ENCODE peak calls at places on chromosomes 16 and 17, in five cellular contexts. Z, G, O, H and D are unnamed samples. For H3K4me1, the result is how much of the 10 kb centered on the place peaks cover.

GRCh38 chr17:43779145-43780125 is 658 bp upstream of the DUSP3 start:
- DNase-seq in Z (no peak), G (no peak), O (no peak), H (no peak), D (no peak)

GRCh38 chr16:68823401-68823800 is 19.9 kb upstream of the TANGO6 start:
- DNase-seq in Z (no peak), G (no peak), O (no peak), H (no peak), D (peak)

GRCh38 chr16:86969716-86970115 is 347.5 kb downstream of the C16orf95 start:
- DNase-seq in Z (no peak), G (no peak), O (no peak), H (no peak), D (no peak)

GRCh38 chr17:55664287-55664686 is 58.4 kb downstream of the TMEM100 start:
- DNase-seq in Z (no peak), G (no peak), O (no peak), H (no peak), D (no peak)

GRCh38 chr17:46809110-46809571 is 9.4 kb downstream of the WNT3 start:
- DNase-seq in Z (no peak), G (no peak), O (peak), H (no peak), D (no peak)

GRCh38 chr17:80219013-80219776 is 938 bp downstream of the SGSH start:
- DNase-seq in Z (peak), G (no peak), O (peak), H (peak), D (no peak)

GRCh38 chr16:50752481-50753235 is 10.8 kb downstream of the CYLD start:
- DNase-seq in Z (no peak), G (no peak), O (no peak), H (no peak), D (no peak)

GRCh38 chr17:69046130-69046807 is 14.5 kb downstream of the ABCA9 start:
- DNase-seq in Z (no peak), G (no peak), O (no peak), H (no peak), D (no peak)

GRCh38 chr17:48484256-48484655 is 46.6 kb downstream of the HOXB1 start:
- DNase-seq in Z (no peak), G (no peak), O (no peak), H (no peak), D (no peak)

GRCh38 chr16:31143036-31143888 is 6.6 kb downstream of the PRSS36 start:
- DNase-seq in Z (no peak), G (no peak), O (no peak), H (no peak), D (no peak)

GRCh38 chr17:21280081-21280518 is 4.4 kb upstream of the MAP2K3 start:
- DNase-seq in Z (peak), G (peak), O (peak), H (peak), D (peak)

GRCh38 chr16:82329504-82330192 is 159.6 kb upstream of the MPHOSPH6 start:
- DNase-seq in Z (peak), G (no peak), O (no peak), H (no peak), D (no peak)

GRCh38 chr16:46887524-46887854 is 3.3 kb downstream of the GPT2 start:
- DNase-seq in Z (peak), G (no peak), O (no peak), H (no peak), D (no peak)
- H3K4me1 ChIP-seq in Z (under half), G (under half), O (under half), H (under half), D (under half)

DNA sequence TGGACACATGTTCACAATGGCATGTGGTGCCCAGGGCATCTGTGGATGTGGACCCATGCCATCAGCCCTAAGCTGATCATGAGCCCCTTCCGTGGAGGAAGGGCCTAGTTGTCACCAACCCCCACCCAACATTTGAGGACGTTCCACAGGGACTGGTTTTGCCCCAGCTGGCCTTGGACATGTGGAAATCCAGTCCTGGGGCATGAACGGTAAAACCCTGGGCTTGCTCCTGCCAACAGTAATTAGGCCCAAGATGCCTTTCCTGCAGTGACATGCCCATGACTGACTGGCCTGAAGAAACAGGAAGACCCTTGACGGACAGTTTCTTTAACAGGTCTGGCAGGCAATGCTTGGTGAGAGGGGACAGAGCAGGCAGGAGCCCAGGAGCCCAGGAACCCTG is 7.7 kb downstream of the TNS4 start:
- DNase-seq in Z (no peak), G (no peak), O (no peak), H (no peak), D (no peak)
- H3K4me1 ChIP-seq in Z (under half), G (under half), O (under half), H (under half), D (under half)

GRCh38 chr17:18187226-18187625 is 3.6 kb downstream of the ALKBH5 start:
- DNase-seq in Z (no peak), G (no peak), O (no peak), H (no peak), D (no peak)

GRCh38 chr17:18190629-18191028 is 7.0 kb downstream of the ALKBH5 start:
- DNase-seq in Z (no peak), G (no peak), O (no peak), H (no peak), D (no peak)

GRCh38 chr17:18186271-18186982 is 2.8 kb downstream of the ALKBH5 start:
- DNase-seq in Z (no peak), G (no peak), O (no peak), H (no peak), D (no peak)

GRCh38 chr17:18185832-18186231 is 2.2 kb downstream of the ALKBH5 start:
- DNase-seq in Z (no peak), G (no peak), O (no peak), H (no peak), D (no peak)

GRCh38 chr17:18187816-18188761 is 4.5 kb downstream of the ALKBH5 start:
- DNase-seq in Z (no peak), G (no peak), O (peak), H (no peak), D (no peak)
- H3K4me1 ChIP-seq in Z (half or more), G (under half), O (under half), H (half or more), D (under half)

DNA sequence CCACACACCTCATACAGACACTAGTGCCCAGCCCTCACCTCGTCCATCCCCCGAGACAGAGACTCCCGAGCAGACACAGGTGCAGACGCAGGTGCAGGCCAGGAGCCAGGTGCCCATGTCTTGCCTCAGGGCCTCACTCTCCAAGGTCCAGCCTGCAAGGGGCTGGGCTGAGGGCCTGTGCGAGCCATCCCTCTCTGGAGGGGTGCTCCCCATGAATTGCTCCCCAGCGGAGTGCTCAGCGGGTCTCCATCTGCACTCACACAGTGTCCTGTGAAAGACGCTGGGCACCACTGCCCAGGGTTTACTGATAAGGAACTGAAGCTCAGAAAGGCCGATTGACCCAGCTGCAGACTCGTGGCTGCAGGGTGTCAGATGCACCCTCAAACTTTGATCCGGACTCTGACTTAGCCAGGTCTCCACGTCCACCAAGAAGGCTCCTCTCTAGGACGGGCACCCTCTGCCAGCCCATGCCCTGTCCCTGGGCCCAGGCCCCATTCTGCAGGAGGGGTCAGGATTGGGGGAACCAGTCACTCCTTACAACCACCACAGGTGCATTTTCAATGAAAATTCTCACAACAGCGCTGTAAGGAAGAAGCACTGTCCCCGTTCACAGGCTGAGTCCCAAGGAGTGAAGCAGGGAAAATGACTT is 16.9 kb downstream of the POLR3K start:
- DNase-seq in Z (no peak), G (no peak), O (no peak), H (no peak), D (no peak)
- H3K4me1 ChIP-seq in Z (under half), G (under half), O (under half), H (under half), D (under half)

DNA sequence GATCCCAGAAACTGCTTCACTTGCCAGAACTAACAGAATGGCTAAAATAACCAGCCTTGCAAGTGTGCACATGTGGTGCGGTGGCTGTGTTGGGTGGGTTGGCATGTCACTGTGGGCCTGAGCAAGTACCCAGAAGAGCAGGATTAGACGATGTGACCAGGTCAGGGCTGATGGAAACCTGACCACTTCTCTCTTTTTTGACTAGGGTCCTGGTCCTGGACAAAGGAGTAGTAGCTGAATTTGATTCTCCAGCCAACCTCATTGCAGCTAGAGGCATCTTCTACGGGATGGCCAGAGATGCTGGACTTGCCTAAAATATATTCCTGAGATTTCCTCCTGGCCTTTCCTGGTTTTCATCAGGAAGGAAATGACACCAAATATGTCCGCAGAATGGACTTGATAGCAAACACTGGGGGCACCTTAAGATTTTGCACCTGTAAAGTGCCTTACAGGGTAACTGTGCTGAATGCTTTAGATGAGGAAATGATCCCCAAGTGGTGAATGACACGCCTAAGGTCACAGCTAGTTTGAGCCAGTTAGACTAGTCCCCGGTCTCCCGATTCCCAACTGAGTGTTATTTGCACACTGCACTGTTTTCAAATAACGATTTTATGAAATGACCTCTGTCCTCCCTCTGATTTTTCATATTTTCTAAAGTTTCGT is 16.7 kb downstream of the ANKRD40 start:
- DNase-seq in Z (no peak), G (no peak), O (no peak), H (no peak), D (no peak)
- H3K4me1 ChIP-seq in Z (half or more), G (half or more), O (under half), H (half or more), D (under half)

GRCh38 chr17:45127583-45128300 is 4.6 kb downstream of the PLCD3 start:
- DNase-seq in Z (peak), G (no peak), O (peak), H (peak), D (no peak)
- H3K4me1 ChIP-seq in Z (half or more), G (half or more), O (under half), H (half or more), D (under half)

DNA sequence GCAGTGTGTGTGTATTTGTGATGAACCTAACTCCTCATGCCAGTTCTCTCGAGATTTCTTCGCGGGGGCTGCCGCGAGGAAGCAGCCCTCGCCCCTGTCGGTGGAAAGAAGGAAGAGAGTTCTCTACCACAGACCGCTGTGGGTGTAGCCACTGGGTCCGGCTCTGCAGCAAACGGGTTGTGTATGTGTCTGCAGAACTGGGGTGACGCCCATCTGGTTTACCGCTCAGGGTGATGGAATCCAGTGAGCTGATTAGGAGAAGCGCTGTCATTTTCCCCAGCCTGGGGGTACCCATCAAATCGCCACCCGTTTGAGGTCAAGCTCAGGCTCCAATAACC is 7.7 kb downstream of the CORO6 start:
- DNase-seq in Z (no peak), G (no peak), O (no peak), H (peak), D (no peak)
- H3K4me1 ChIP-seq in Z (half or more), G (under half), O (under half), H (half or more), D (under half)

DNA sequence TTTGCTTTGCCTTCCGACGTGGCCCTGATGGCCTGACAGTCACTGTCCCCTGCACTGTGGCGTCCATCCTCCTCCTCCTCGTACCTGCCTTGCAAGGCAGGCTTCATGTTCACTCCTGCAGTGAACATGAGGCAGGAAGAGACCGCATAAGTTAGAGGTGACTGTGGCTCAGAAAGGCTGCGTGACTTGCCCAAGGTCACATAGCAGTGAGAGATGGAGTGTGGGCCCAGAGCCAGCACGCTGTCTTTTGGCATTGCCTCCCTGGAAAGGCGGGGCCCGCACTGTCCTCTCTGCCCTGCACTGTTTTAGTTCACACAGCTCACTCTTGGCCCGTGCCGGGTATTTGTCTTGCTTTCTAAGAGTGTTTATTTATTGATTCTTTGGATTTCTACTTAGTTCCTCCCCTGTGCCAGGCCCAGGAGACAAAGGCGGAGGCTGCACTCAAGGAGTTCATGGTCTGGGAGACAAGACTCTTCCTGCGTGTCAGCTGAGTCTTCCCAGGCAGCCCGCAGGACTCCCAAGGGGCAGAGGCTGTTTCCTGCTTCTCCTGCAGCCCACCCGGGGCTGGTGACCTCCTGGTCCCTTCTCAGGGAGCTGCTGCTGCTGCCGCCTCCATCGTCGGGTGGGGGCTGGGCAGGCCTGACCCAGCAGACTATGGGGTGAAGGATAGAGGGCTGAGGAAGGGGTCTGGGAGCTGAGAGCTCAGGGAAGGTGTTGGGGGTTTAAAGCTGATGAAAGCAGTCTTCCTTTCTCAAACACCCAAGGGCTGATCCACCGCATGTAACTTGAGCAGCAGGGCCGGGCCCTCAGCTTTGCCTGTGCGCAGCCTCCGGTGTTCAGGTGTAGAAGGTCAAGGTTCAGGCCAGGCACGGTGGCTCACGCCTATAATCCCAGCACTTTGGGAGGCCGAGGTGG is 12.7 kb downstream of the CYGB start:
- DNase-seq in Z (peak), G (no peak), O (peak), H (peak), D (no peak)
- H3K4me1 ChIP-seq in Z (under half), G (under half), O (under half), H (under half), D (under half)

GRCh38 chr16:28562199-28562598 is 8.5 kb downstream of the SGF29 start:
- DNase-seq in Z (no peak), G (no peak), O (no peak), H (no peak), D (no peak)
- H3K4me1 ChIP-seq in Z (under half), G (under half), O (under half), H (under half), D (under half)